ENCODE peak calls at places on chromosomes 16 and 17, in six cellular contexts. Q is cardiac muscle cell, E is bronchial epithelial cell, C is left ventricle myocardium inferior, D is IMR-90, N is gastrocnemius medialis. F is an unnamed sample.

GRCh38 chr16:21302898-21303528 is 24.9 kb upstream of the CRYM start:
- DNase-seq in Q (no peak), E (peak), C (no peak), D (peak), N (no peak), F (peak)

GRCh38 chr17:73317554-73318426 is 6.0 kb upstream of the CDC42EP4 start:
- DNase-seq in Q (no peak), E (no peak), C (no peak), D (no peak), N (no peak), F (no peak)

GRCh38 chr17:57665128-57665527 is 80.0 kb downstream of the CCDC182 start:
- DNase-seq in Q (no peak), E (no peak), C (no peak), D (no peak), N (no peak), F (no peak)

GRCh38 chr17:29588017-29588557 is 1.4 kb downstream of the GIT1 start:
- DNase-seq in Q (no peak), E (no peak), C (no peak), D (no peak), N (no peak), F (no peak)

GRCh38 chr16:72198641-72199250 is 26.8 kb upstream of the PMFBP1 start:
- DNase-seq in Q (peak), E (no peak), C (no peak), D (no peak), N (no peak), F (no peak)

GRCh38 chr16:3474136-3474779 is 21.0 kb downstream of the C16orf90 start:
- DNase-seq in Q (no peak), E (no peak), C (no peak), D (no peak), N (no peak), F (no peak)

GRCh38 chr16:5649762-5650445 is 552.3 kb upstream of the EEF2KMT start:
- DNase-seq in Q (no peak), E (no peak), C (no peak), D (no peak), N (no peak), F (no peak)

GRCh38 chr17:74738051-74738996 is 1.3 kb downstream of the RAB37 start:
- DNase-seq in Q (no peak), E (no peak), C (peak), D (no peak), N (no peak), F (peak)

GRCh38 chr16:56767018-56767417 is 37.1 kb downstream of the NUP93 start:
- DNase-seq in Q (peak), E (no peak), C (no peak), D (no peak), N (no peak), F (no peak)

GRCh38 chr16:14497245-14498082 is 132.6 kb downstream of the PARN start:
- DNase-seq in Q (no peak), E (no peak), C (no peak), D (peak), N (peak), F (no peak)

GRCh38 chr17:75338335-75338734 is 49.1 kb upstream of the SLC25A19 start:
- DNase-seq in Q (no peak), E (no peak), C (no peak), D (peak), N (no peak), F (no peak)

GRCh38 chr16:75733305-75734141 is 7.2 kb upstream of the CPHXL start:
- DNase-seq in Q (no peak), E (no peak), C (no peak), D (peak), N (no peak), F (peak)

GRCh38 chr17:63714550-63715277 is 14.8 kb upstream of the LIMD2 start:
- DNase-seq in Q (peak), E (no peak), C (peak), D (peak), N (peak), F (peak)

GRCh38 chr16:84161011-84161410 is 15.9 kb downstream of the DNAAF1 start:
- DNase-seq in Q (no peak), E (no peak), C (no peak), D (no peak), N (no peak), F (no peak)

GRCh38 chr16:28504707-28505404 is 1.8 kb downstream of the IL27 start:
- DNase-seq in Q (no peak), E (no peak), C (no peak), D (no peak), N (no peak), F (no peak)

DNA sequence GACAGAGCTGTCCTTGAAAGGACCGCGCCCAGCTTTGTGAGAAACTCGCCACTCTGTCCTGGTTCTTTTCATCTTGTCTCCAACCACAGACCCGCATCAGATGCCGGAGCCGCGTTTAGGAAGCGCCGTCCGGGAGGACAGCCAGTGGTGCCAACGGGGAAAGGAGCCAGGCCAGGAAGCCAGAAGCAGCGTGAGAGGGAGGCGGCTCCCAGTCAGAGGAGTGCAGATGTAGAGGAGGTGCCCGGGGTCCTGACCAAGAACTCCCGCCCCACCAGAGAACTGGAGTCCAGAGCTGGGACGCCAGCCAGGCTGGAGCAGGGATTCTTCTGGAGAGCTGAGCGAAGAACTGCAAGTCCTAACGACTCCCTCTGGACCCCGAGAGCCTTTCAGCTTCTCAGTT is 49.3 kb upstream of the TNRC6C start:
- DNase-seq in Q (no peak), E (no peak), C (peak), D (no peak), N (peak), F (peak)
- H3K4me3 ChIP-seq in Q (no peak), E (no peak), C (no peak), D (no peak), N (no peak), F (no peak)

GRCh38 chr17:41912925-41913324 is 5.8 kb downstream of the ACLY start:
- DNase-seq in Q (no peak), E (no peak), C (no peak), D (no peak), N (no peak), F (no peak)
- TF ChIP-seq CTCF in Q (peak), E (no peak), C (no peak), D (peak), N (no peak), F (peak)

DNA sequence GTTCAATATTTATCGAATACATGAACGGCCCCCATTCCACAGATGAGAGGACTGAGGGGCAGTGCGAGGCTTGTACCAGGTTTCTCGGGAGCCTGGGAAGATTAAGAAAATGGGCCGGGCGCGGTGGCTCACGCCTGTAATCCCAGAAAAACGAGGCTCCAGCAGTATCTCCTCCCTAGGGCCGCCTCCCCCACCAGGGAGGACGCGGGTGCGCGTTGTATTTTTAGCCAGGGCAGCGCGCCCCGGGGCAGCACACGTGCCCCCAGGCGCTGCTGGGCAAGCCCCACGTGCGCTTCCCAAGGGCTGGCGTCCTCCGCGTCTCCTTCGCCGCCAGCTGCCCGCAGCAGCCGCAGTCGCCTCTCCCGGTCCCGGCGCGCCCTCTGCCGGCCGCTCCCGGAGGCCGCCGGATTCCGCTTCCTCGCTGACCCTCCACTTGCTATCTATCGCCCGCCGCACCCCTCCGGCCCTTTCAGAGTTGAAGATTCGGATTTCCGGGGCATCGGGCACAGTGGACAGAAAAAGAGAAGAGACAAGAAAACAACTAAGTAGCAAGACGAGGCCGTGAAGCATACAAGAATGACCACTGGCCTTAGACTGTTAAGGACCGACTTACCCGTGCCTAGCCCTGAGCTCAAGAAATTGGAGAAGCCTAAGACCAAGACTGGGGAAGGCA is 1.9 kb upstream of the YBX2 start:
- DNase-seq in Q (peak), E (peak), C (peak), D (peak), N (peak), F (peak)
- H3K4me3 ChIP-seq in Q (no peak), E (no peak), C (peak), D (no peak), N (peak), F (no peak)

GRCh38 chr17:39294060-39294459 is 68.3 kb upstream of the STAC2 start:
- DNase-seq in Q (no peak), E (no peak), C (no peak), D (no peak), N (no peak), F (no peak)
- TF ChIP-seq CTCF in Q (no peak), E (no peak), C (no peak), D (no peak), N (no peak), F (no peak)

GRCh38 chr17:16442594-16443389 is 27.4 kb downstream of the TRPV2 start:
- DNase-seq in Q (no peak), E (no peak), C (no peak), D (no peak), N (no peak), F (peak)

GRCh38 chr17:16444258-16444886 is 29.0 kb downstream of the TRPV2 start:
- DNase-seq in Q (no peak), E (no peak), C (no peak), D (no peak), N (no peak), F (no peak)

GRCh38 chr17:16440814-16441629 is 25.7 kb downstream of the TRPV2 start:
- DNase-seq in Q (no peak), E (no peak), C (no peak), D (no peak), N (no peak), F (no peak)

GRCh38 chr17:16443390-16444257 is 28.3 kb downstream of the TRPV2 start:
- DNase-seq in Q (no peak), E (no peak), C (no peak), D (no peak), N (no peak), F (no peak)

GRCh38 chr17:16442141-16442540 is 26.8 kb downstream of the TRPV2 start:
- DNase-seq in Q (no peak), E (no peak), C (no peak), D (no peak), N (no peak), F (peak)
- H3K4me3 ChIP-seq in Q (no peak), E (no peak), C (no peak), D (no peak), N (no peak), F (peak)

DNA sequence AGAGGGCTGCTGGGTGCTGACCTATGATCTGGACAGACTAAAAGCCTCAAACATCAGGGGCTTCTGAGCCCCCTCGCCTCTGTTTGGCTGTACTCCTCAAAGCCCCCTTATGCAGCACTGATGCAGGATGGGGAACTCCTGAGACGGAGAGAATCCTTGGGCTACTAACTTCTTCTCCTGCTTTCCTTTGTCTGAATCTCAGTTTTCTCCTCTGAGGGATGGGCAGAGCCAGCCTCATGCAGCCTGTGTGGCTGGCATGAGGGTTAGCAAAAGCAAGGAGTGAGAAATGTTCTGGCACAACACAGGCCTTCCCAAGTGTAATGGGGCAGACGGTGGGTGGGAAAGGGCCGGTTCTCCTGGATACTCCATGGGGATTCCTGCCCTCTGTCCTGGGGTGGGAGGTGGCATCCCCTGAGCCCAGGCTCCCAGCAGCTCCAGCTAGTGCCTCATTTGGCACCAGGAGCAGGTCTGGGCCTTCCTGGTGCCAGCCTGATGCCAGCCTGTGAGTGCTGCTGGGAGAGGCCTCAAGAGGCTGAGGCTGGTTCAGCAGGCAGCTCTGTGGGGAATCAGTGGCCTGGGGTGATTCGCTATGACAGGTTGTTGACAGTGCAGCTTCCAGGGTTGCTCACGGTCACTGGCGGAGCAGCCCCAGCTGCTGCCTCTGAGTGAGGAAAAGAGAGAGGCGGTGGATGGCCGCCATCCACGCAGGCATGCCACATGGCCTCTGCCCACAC is 4.0 kb upstream of the BRD7 start:
- DNase-seq in Q (peak), E (peak), C (peak), D (peak), N (peak), F (no peak)
- TF ChIP-seq CTCF in Q (no peak), E (peak), C (no peak), D (no peak), N (no peak), F (no peak)

GRCh38 chr17:2054262-2054739 is 602 bp upstream of the HIC1 start:
- DNase-seq in Q (peak), E (peak), C (no peak), D (peak), N (no peak), F (peak)
- H3K4me3 ChIP-seq in Q (peak), E (peak), C (peak), D (peak), N (peak), F (peak)

F was measured in fibroblast of pulmonary artery.